ENCODE peak calls at places on chromosomes 4 and X, in five cellular contexts. B, F, D, T and I are unnamed samples.
A peak's percentile ranks its signal among the peaks of the same experiment; 100 is the strongest.

GRCh38 chrX:45619290-45619689 is 418.6 kb upstream of the DIPK2B start:
- DNase-seq in T (no peak), D (peak; percentile 57), B (no peak), F (no peak), I (no peak)

GRCh38 chr4:74004668-74005067 is 6.2 kb upstream of the CXCL5 start:
- DNase-seq in B (no peak), D (no peak), F (no peak), T (no peak), I (no peak)

GRCh38 chrX:25206761-25207160 is 191.0 kb upstream of the ARX start:
- DNase-seq in D (peak; percentile 83), B (no peak), F (no peak), T (no peak), I (no peak)

GRCh38 chr4:184395451-184395917 is 78.9 kb downstream of the IRF2 start:
- DNase-seq in T (no peak), B (no peak), F (no peak), D (no peak), I (no peak)

GRCh38 chrX:38095971-38096529 is 89.7 kb downstream of the SYTL5 start:
- DNase-seq in F (no peak), B (no peak), T (no peak), D (peak; percentile 78), I (no peak)

GRCh38 chrX:48745222-48745621 is 16.3 kb upstream of the GLOD5 start:
- DNase-seq in F (no peak), T (no peak), D (no peak), B (no peak), I (no peak)

GRCh38 chrX:111504941-111505340 is 6.5 kb upstream of the SERTM2 start:
- DNase-seq in D (no peak), F (no peak), B (no peak), T (no peak), I (no peak)

GRCh38 chr4:112881842-112882241 is 167.6 kb upstream of the ANK2 start:
- DNase-seq in D (no peak), B (peak; percentile 31), T (no peak), F (no peak), I (peak; percentile 43)